ENCODE peak calls at places on chromosome 7, in six cellular contexts. T, D, W, F, A and B are unnamed samples.

GRCh38 chr7:19519443-19519977 is 189.3 kb downstream of the POLR1F start:
- DNase-seq in W (no peak), F (no peak), D (no peak), T (no peak), A (no peak), B (no peak)

GRCh38 chr7:49563693-49564378 is 209.6 kb upstream of the VWC2 start:
- DNase-seq in A (no peak), F (no peak), T (no peak), D (no peak), W (no peak), B (no peak)

GRCh38 chr7:22751341-22751740 is 24.3 kb downstream of the IL6 start:
- DNase-seq in F (no peak), A (no peak), D (no peak), W (no peak), T (no peak), B (no peak)

GRCh38 chr7:103344453-103345149 is at the start of gene DNAJC2:
- DNase-seq in F (peak; percentile 79), A (peak; percentile 95), D (peak; percentile 91), W (peak; percentile 80), T (peak; percentile 76), B (peak; percentile 89)

GRCh38 chr7:87420173-87420572 is 55.3 kb downstream of the ABCB4 start:
- DNase-seq in F (no peak), W (no peak), T (no peak), D (no peak), A (no peak), B (no peak)

GRCh38 chr7:100710452-100710851 is 4.5 kb downstream of the POP7 start:
- DNase-seq in W (no peak), F (no peak), D (no peak), T (no peak), A (no peak), B (no peak)

GRCh38 chr7:50335230-50335794 is 30.8 kb downstream of the IKZF1 start:
- DNase-seq in W (no peak), T (no peak), F (no peak), A (no peak), D (no peak), B (no peak)

GRCh38 chr7:101803203-101804086 is 14.0 kb upstream of the CUX1 start:
- DNase-seq in A (no peak), D (no peak), F (no peak), W (no peak), T (no peak), B (no peak)

GRCh38 chr7:12674861-12675260 is 12.6 kb upstream of the ARL4A start:
- DNase-seq in F (no peak), D (no peak), A (no peak), W (no peak), T (peak; percentile 13), B (peak; percentile 22)

GRCh38 chr7:150448789-150449147 is 1.7 kb upstream of the GIMAP8 start:
- DNase-seq in W (peak; percentile 84), F (peak; percentile 78), D (peak; percentile 86), T (peak; percentile 81), A (peak; percentile 94), B (peak; percentile 88)

GRCh38 chr7:51732951-51733350 is 416.3 kb upstream of the COBL start:
- DNase-seq in W (no peak), A (no peak), F (no peak), D (no peak), T (no peak), B (no peak)

GRCh38 chr7:18308938-18309337 is 186.6 kb upstream of the HDAC9 start:
- DNase-seq in T (no peak), W (no peak), A (no peak), D (no peak), F (no peak), B (no peak)

GRCh38 chr7:70634610-70635068 is 497.3 kb upstream of the GALNT17 start:
- DNase-seq in D (no peak), W (no peak), F (no peak), T (no peak), A (no peak), B (no peak)

GRCh38 chr7:100602889-100603696 is 930 bp downstream of the PCOLCE start:
- DNase-seq in A (peak; percentile 95), T (no peak), W (peak; percentile 87), D (peak; percentile 79), F (peak; percentile 83), B (no peak)

GRCh38 chr7:80807166-80807900 is 111.5 kb downstream of the SEMA3C start:
- DNase-seq in T (no peak), F (no peak), W (no peak), A (no peak), D (no peak), B (no peak)

GRCh38 chr7:37198906-37199485 is 249.7 kb downstream of the ELMO1 start:
- DNase-seq in D (peak; percentile 82), W (peak; percentile 83), T (peak; percentile 64), F (peak; percentile 88), A (peak; percentile 95), B (peak; percentile 67)

GRCh38 chr7:149856-150636 is 42.3 kb upstream of the FAM20C start:
- DNase-seq in F (peak; percentile 39), T (peak; percentile 24), A (no peak), W (peak; percentile 44), D (peak; percentile 91), B (no peak)

GRCh38 chr7:74493295-74493694 is 39.6 kb downstream of the GTF2IRD1 start:
- DNase-seq in A (no peak), T (no peak), W (no peak), D (no peak), F (no peak), B (no peak)

GRCh38 chr7:154996756-154997155 is 6.2 kb downstream of the PAXIP1 start:
- DNase-seq in F (no peak), T (no peak), D (no peak), W (no peak), A (no peak), B (no peak)

GRCh38 chr7:151411551-151411950 is 1.7 kb upstream of the WDR86 start:
- DNase-seq in T (no peak), W (no peak), A (no peak), D (peak; percentile 55), F (no peak), B (no peak)

GRCh38 chr7:101617451-101618206 is 11.5 kb downstream of the MYL10 start:
- DNase-seq in D (no peak), W (no peak), A (no peak), T (no peak), F (no peak), B (no peak)

GRCh38 chr7:141444956-141445355 is 106.3 kb upstream of the AGK start:
- DNase-seq in W (no peak), A (no peak), D (no peak), F (no peak), T (no peak), B (no peak)

GRCh38 chr7:73427902-73428696 is 5.5 kb upstream of the FZD9 start:
- DNase-seq in A (no peak), D (no peak), W (peak; percentile 62), T (no peak), F (no peak), B (no peak)

GRCh38 chr7:29326872-29327271 is 132.3 kb downstream of the CHN2 start:
- DNase-seq in D (no peak), T (no peak), A (no peak), F (no peak), W (no peak), B (no peak)

GRCh38 chr7:143104759-143105158 is 27.1 kb upstream of the PIP start:
- DNase-seq in A (no peak), D (no peak), W (no peak), F (no peak), T (no peak), B (no peak)

GRCh38 chr7:144027070-144027469 is 21.7 kb upstream of the OR2A5 start:
- DNase-seq in A (no peak), F (no peak), D (no peak), T (no peak), W (no peak), B (no peak)

GRCh38 chr7:1749351-1749863 is 79.3 kb downstream of the ELFN1 start:
- DNase-seq in A (no peak), D (no peak), F (no peak), T (no peak), W (no peak), B (no peak)

GRCh38 chr7:128860158-128861073 is 2.2 kb upstream of the ATP6V1F start:
- DNase-seq in F (no peak), D (no peak), W (no peak), A (no peak), T (no peak), B (no peak)
- TF ChIP-seq CTCF in F (no peak), D (no peak), W (no peak), A (peak; percentile 16), T (no peak), B (no peak)

GRCh38 chr7:117237646-117238045 is 85.2 kb downstream of the WNT2 start:
- DNase-seq in A (no peak), F (no peak), T (no peak), D (no peak), W (no peak), B (peak; percentile 44)

GRCh38 chr7:117241088-117241487 is 81.8 kb downstream of the WNT2 start:
- DNase-seq in W (no peak), T (no peak), D (no peak), A (no peak), F (no peak), B (no peak)

GRCh38 chr7:117238472-117238871 is 84.4 kb downstream of the WNT2 start:
- DNase-seq in A (no peak), W (no peak), D (no peak), T (no peak), F (no peak), B (no peak)

GRCh38 chr7:117238937-117239336 is 83.9 kb downstream of the WNT2 start:
- DNase-seq in F (no peak), A (no peak), D (no peak), T (no peak), W (no peak), B (no peak)
- TF ChIP-seq CTCF in F (no peak), A (no peak), D (no peak), T (no peak), W (no peak), B (no peak)

DNA sequence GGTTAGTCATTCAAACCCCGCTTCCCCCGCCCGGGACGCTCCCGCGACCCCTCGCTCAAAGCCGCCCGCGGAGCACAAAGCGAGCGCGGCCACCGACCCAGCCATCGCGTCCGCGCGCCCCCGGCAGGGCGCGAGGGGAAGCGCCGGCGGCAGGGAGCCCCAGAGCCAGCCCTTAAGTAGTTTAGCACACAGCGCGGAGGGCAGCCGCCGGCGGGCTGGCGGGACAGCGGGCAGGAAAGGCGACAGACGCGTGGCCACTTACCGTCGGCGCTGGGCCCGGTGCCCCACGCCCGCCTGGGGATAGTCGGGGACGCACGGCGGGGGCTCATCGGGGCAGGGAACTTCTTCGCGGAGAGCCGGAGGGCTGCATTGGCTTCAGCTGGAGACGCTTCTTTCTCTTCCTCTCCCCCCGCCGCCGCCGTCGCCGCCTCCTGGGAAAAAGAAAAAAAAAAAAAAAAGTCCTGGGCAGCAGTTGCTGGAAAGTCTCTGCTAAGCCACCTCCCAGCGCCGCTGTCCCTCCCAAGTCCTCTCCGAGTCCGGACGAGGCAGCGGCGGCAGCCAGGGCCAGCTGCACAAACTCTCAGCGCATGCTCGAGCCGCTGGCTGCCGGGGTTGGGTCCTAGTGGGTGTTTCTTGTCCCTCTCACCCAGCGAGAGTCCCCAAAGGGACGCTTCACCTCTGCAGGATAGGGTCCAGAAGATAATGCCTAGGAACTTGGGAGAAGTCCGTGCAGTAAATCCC is at the start of gene TSPAN12:
- DNase-seq in T (peak; percentile 13), D (peak; percentile 93), W (peak; percentile 83), F (peak; percentile 85), A (no peak), B (peak; percentile 88)
- TF ChIP-seq CTCF in T (peak; percentile 30), D (peak; percentile 81), W (peak; percentile 35), F (peak; percentile 49), A (peak; percentile 91), B (peak; percentile 86)

GRCh38 chr7:85705076-85705475 is 518.2 kb upstream of the SEMA3D start:
- DNase-seq in W (no peak), T (no peak), A (no peak), D (no peak), F (no peak), B (no peak)
- TF ChIP-seq CTCF in W (no peak), T (no peak), A (no peak), D (no peak), F (no peak), B (no peak)

GRCh38 chr7:78924581-78924980 is 528.9 kb downstream of the MAGI2 start:
- DNase-seq in F (no peak), W (no peak), T (no peak), D (no peak), A (no peak), B (no peak)
- TF ChIP-seq CTCF in F (peak; percentile 37), W (peak; percentile 33), T (no peak), D (peak; percentile 22), A (peak; percentile 19), B (no peak)